ENCODE peak calls at places on chromosomes 12 and 14, in seven cellular contexts. One of them, this sample, is unnamed.

GRCh38 chr12:28936221-28936620 is 212.9 kb upstream of the FAR2 start:
- DNase-seq in IMR-90: no peak
- DNase-seq in A549: no peak
- DNase-seq in fibroblast of lung: no peak
- DNase-seq in SK-N-SH: no peak
- DNase-seq in prostate gland: no peak
- DNase-seq in neural progenitor cell: no peak
- DNase-seq in this sample: no peak

GRCh38 chr14:68501621-68502052 is 291.2 kb downstream of the ZFP36L1 start:
- DNase-seq in IMR-90: no peak
- DNase-seq in A549: no peak
- DNase-seq in fibroblast of lung: no peak
- DNase-seq in SK-N-SH: no peak
- DNase-seq in prostate gland: no peak
- DNase-seq in neural progenitor cell: no peak
- DNase-seq in this sample: peak; percentile 94

GRCh38 chr12:132030367-132031038 is 80.8 kb downstream of the EP400 start:
- DNase-seq in IMR-90: peak; percentile 61
- DNase-seq in A549: no peak
- DNase-seq in fibroblast of lung: peak; percentile 26
- DNase-seq in SK-N-SH: no peak
- DNase-seq in prostate gland: no peak
- DNase-seq in neural progenitor cell: no peak
- DNase-seq in this sample: no peak

GRCh38 chr12:52969828-52970569 is 21.1 kb downstream of the KRT18 start:
- DNase-seq in IMR-90: no peak
- DNase-seq in A549: no peak
- DNase-seq in fibroblast of lung: no peak
- DNase-seq in SK-N-SH: no peak
- DNase-seq in prostate gland: peak; percentile 91
- DNase-seq in neural progenitor cell: no peak
- DNase-seq in this sample: peak; percentile 83

GRCh38 chr12:85626031-85626781 is 210.0 kb downstream of the RASSF9 start:
- DNase-seq in IMR-90: peak; percentile 88
- DNase-seq in A549: no peak
- DNase-seq in fibroblast of lung: peak; percentile 86
- DNase-seq in SK-N-SH: no peak
- DNase-seq in prostate gland: no peak
- DNase-seq in neural progenitor cell: no peak
- DNase-seq in this sample: no peak

GRCh38 chr14:105026789-105027563 is 6.1 kb upstream of the CDCA4 start:
- DNase-seq in IMR-90: peak; percentile 60
- DNase-seq in A549: no peak
- DNase-seq in fibroblast of lung: peak; percentile 70
- DNase-seq in SK-N-SH: no peak
- DNase-seq in prostate gland: no peak
- DNase-seq in neural progenitor cell: no peak
- DNase-seq in this sample: no peak

GRCh38 chr14:76287063-76287462 is 88.9 kb upstream of the ESRRB start:
- DNase-seq in IMR-90: no peak
- DNase-seq in A549: no peak
- DNase-seq in fibroblast of lung: no peak
- DNase-seq in SK-N-SH: no peak
- DNase-seq in prostate gland: no peak
- DNase-seq in neural progenitor cell: no peak
- DNase-seq in this sample: no peak

GRCh38 chr14:77482422-77482821 is 16.2 kb downstream of the ISM2 start:
- DNase-seq in IMR-90: no peak
- DNase-seq in A549: no peak
- DNase-seq in fibroblast of lung: no peak
- DNase-seq in SK-N-SH: no peak
- DNase-seq in prostate gland: no peak
- DNase-seq in neural progenitor cell: no peak
- DNase-seq in this sample: no peak

GRCh38 chr14:99522934-99523660 is 41.9 kb downstream of the CCNK start:
- DNase-seq in IMR-90: peak; percentile 23
- DNase-seq in A549: no peak
- DNase-seq in fibroblast of lung: peak; percentile 25
- DNase-seq in SK-N-SH: no peak
- DNase-seq in prostate gland: no peak
- DNase-seq in neural progenitor cell: peak; percentile 89
- DNase-seq in this sample: peak; percentile 61

GRCh38 chr12:113144771-113145170 is 4.8 kb upstream of the CFAP73 start:
- DNase-seq in IMR-90: no peak
- DNase-seq in A549: no peak
- DNase-seq in fibroblast of lung: no peak
- DNase-seq in SK-N-SH: no peak
- DNase-seq in prostate gland: no peak
- DNase-seq in neural progenitor cell: no peak
- DNase-seq in this sample: no peak

GRCh38 chr14:92524603-92525185 is 11.1 kb downstream of the RIN3 start:
- DNase-seq in IMR-90: no peak
- DNase-seq in A549: no peak
- DNase-seq in fibroblast of lung: no peak
- DNase-seq in SK-N-SH: no peak
- DNase-seq in prostate gland: no peak
- DNase-seq in neural progenitor cell: no peak
- DNase-seq in this sample: no peak

GRCh38 chr14:65222434-65222833 is 120.1 kb upstream of the MAX start:
- DNase-seq in IMR-90: peak; percentile 66
- DNase-seq in A549: no peak
- DNase-seq in fibroblast of lung: peak; percentile 73
- DNase-seq in SK-N-SH: peak; percentile 48
- DNase-seq in prostate gland: peak; percentile 15
- DNase-seq in neural progenitor cell: peak; percentile 67
- DNase-seq in this sample: no peak

GRCh38 chr12:48165089-48166031 is 8.0 kb upstream of the ASB8 start:
- DNase-seq in IMR-90: peak; percentile 68
- DNase-seq in A549: peak; percentile 59
- DNase-seq in fibroblast of lung: peak; percentile 76
- DNase-seq in SK-N-SH: peak; percentile 67
- DNase-seq in prostate gland: no peak
- DNase-seq in neural progenitor cell: peak; percentile 75
- DNase-seq in this sample: no peak

GRCh38 chr14:77151918-77152588 is 10.5 kb upstream of the ZDHHC22 start:
- DNase-seq in IMR-90: peak; percentile 28
- DNase-seq in A549: peak; percentile 83
- DNase-seq in fibroblast of lung: peak; percentile 42
- DNase-seq in SK-N-SH: peak; percentile 61
- DNase-seq in prostate gland: no peak
- DNase-seq in neural progenitor cell: no peak
- DNase-seq in this sample: no peak

GRCh38 chr12:80869264-80869663 is 68.5 kb downstream of the LIN7A start:
- DNase-seq in IMR-90: no peak
- DNase-seq in A549: no peak
- DNase-seq in fibroblast of lung: no peak
- DNase-seq in SK-N-SH: no peak
- DNase-seq in prostate gland: no peak
- DNase-seq in neural progenitor cell: no peak
- DNase-seq in this sample: no peak

GRCh38 chr12:117850048-117850447 is 118.7 kb downstream of the KSR2 start:
- DNase-seq in IMR-90: peak; percentile 28
- DNase-seq in A549: peak; percentile 80
- DNase-seq in fibroblast of lung: peak; percentile 40
- DNase-seq in SK-N-SH: peak; percentile 81
- DNase-seq in prostate gland: peak; percentile 20
- DNase-seq in neural progenitor cell: peak; percentile 78
- DNase-seq in this sample: no peak

GRCh38 chr14:103073367-103073875 is 10.6 kb upstream of the LBHD2 start:
- DNase-seq in IMR-90: no peak
- DNase-seq in A549: peak; percentile 55
- DNase-seq in fibroblast of lung: no peak
- DNase-seq in SK-N-SH: no peak
- DNase-seq in prostate gland: no peak
- DNase-seq in neural progenitor cell: no peak
- DNase-seq in this sample: peak; percentile 95

GRCh38 chr12:57046392-57046791 is 3.5 kb downstream of the MYO1A start:
- DNase-seq in IMR-90: no peak
- DNase-seq in A549: no peak
- DNase-seq in fibroblast of lung: no peak
- DNase-seq in SK-N-SH: no peak
- DNase-seq in prostate gland: no peak
- DNase-seq in neural progenitor cell: no peak
- DNase-seq in this sample: no peak

GRCh38 chr14:54848910-54849309 is 53.7 kb downstream of the GCH1 start:
- DNase-seq in IMR-90: no peak
- DNase-seq in A549: no peak
- DNase-seq in fibroblast of lung: no peak
- DNase-seq in SK-N-SH: no peak
- DNase-seq in prostate gland: no peak
- DNase-seq in neural progenitor cell: peak; percentile 52
- DNase-seq in this sample: no peak

GRCh38 chr14:99471731-99472130 is 8.9 kb downstream of the SETD3 start:
- DNase-seq in IMR-90: no peak
- DNase-seq in A549: no peak
- DNase-seq in fibroblast of lung: no peak
- DNase-seq in SK-N-SH: no peak
- DNase-seq in prostate gland: no peak
- DNase-seq in neural progenitor cell: no peak
- DNase-seq in this sample: no peak

GRCh38 chr12:123258593-123258992 is 13.1 kb downstream of the CDK2AP1 start:
- DNase-seq in IMR-90: no peak
- DNase-seq in A549: no peak
- DNase-seq in fibroblast of lung: no peak
- DNase-seq in SK-N-SH: no peak
- DNase-seq in prostate gland: no peak
- DNase-seq in neural progenitor cell: no peak
- DNase-seq in this sample: no peak

DNA sequence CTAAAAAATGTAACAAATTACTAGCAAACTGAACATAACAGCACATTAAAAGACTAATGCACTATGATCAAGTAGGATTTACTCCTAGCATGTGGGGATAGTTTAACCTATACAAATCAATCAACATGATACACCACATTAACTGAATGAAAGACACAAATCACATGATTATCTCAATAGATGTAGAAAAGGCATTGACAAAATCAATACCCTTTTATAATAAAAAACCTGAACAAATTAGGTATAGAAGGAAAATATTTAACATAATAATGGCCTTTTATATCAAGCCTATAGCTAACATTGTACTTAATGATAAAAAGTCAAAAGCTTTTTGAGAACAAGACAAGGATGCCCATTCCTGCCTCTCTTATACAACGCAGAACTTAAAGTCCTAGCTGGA is 540.0 kb downstream of the RERGL start:
- DNase-seq in IMR-90: no peak
- DNase-seq in A549: no peak
- DNase-seq in fibroblast of lung: no peak
- DNase-seq in SK-N-SH: no peak
- DNase-seq in prostate gland: no peak
- DNase-seq in neural progenitor cell: no peak
- DNase-seq in this sample: no peak
- H3K9me3 ChIP-seq in IMR-90: peaks cover 10% of the 10 kb centered on the region
- H3K9me3 ChIP-seq in A549: no peaks in the 10 kb centered on the region
- H3K9me3 ChIP-seq in fibroblast of lung: no peaks in the 10 kb centered on the region
- H3K9me3 ChIP-seq in SK-N-SH: no peaks in the 10 kb centered on the region
- H3K9me3 ChIP-seq in prostate gland: no peaks in the 10 kb centered on the region
- H3K9me3 ChIP-seq in neural progenitor cell: no peaks in the 10 kb centered on the region
- H3K9me3 ChIP-seq in this sample: no peaks in the 10 kb centered on the region

GRCh38 chr12:14108702-14109101 is 127.3 kb upstream of the GRIN2B start:
- DNase-seq in IMR-90: no peak
- DNase-seq in A549: no peak
- DNase-seq in fibroblast of lung: no peak
- DNase-seq in SK-N-SH: no peak
- DNase-seq in prostate gland: no peak
- DNase-seq in neural progenitor cell: no peak
- DNase-seq in this sample: no peak

GRCh38 chr12:14113031-14113430 is 131.6 kb upstream of the GRIN2B start:
- DNase-seq in IMR-90: no peak
- DNase-seq in A549: no peak
- DNase-seq in fibroblast of lung: no peak
- DNase-seq in SK-N-SH: no peak
- DNase-seq in prostate gland: no peak
- DNase-seq in neural progenitor cell: no peak
- DNase-seq in this sample: no peak

GRCh38 chr12:14111230-14111865 is 129.9 kb upstream of the GRIN2B start:
- DNase-seq in IMR-90: no peak
- DNase-seq in A549: peak; percentile 8
- DNase-seq in fibroblast of lung: no peak
- DNase-seq in SK-N-SH: peak; percentile 3
- DNase-seq in prostate gland: no peak
- DNase-seq in neural progenitor cell: peak; percentile 51
- DNase-seq in this sample: no peak
- TF ChIP-seq CTCF in IMR-90: no peak
- TF ChIP-seq CTCF in A549: peak; percentile 10
- TF ChIP-seq CTCF in fibroblast of lung: no peak
- TF ChIP-seq CTCF in SK-N-SH: peak; percentile 28
- TF ChIP-seq CTCF in prostate gland: no peak
- TF ChIP-seq CTCF in neural progenitor cell: peak; percentile 55
- TF ChIP-seq CTCF in this sample: no peak

GRCh38 chr14:80955434-80955939 is at the start of gene TSHR:
- DNase-seq in IMR-90: no peak
- DNase-seq in A549: peak; percentile 7
- DNase-seq in fibroblast of lung: no peak
- DNase-seq in SK-N-SH: no peak
- DNase-seq in prostate gland: no peak
- DNase-seq in neural progenitor cell: peak; percentile 23
- DNase-seq in this sample: peak; percentile 69

GRCh38 chr14:80959448-80960006 is 4.1 kb downstream of the TSHR start:
- DNase-seq in IMR-90: no peak
- DNase-seq in A549: no peak
- DNase-seq in fibroblast of lung: no peak
- DNase-seq in SK-N-SH: no peak
- DNase-seq in prostate gland: no peak
- DNase-seq in neural progenitor cell: no peak
- DNase-seq in this sample: no peak

GRCh38 chr14:80956922-80957321 is 1.5 kb downstream of the TSHR start:
- DNase-seq in IMR-90: no peak
- DNase-seq in A549: no peak
- DNase-seq in fibroblast of lung: no peak
- DNase-seq in SK-N-SH: no peak
- DNase-seq in prostate gland: no peak
- DNase-seq in neural progenitor cell: no peak
- DNase-seq in this sample: no peak

GRCh38 chr14:80956105-80956504 is 684 bp downstream of the TSHR start:
- DNase-seq in IMR-90: no peak
- DNase-seq in A549: no peak
- DNase-seq in fibroblast of lung: no peak
- DNase-seq in SK-N-SH: no peak
- DNase-seq in prostate gland: no peak
- DNase-seq in neural progenitor cell: no peak
- DNase-seq in this sample: no peak

GRCh38 chr14:80958258-80958657 is 2.8 kb downstream of the TSHR start:
- DNase-seq in IMR-90: no peak
- DNase-seq in A549: no peak
- DNase-seq in fibroblast of lung: no peak
- DNase-seq in SK-N-SH: no peak
- DNase-seq in prostate gland: no peak
- DNase-seq in neural progenitor cell: no peak
- DNase-seq in this sample: no peak
- H3K4me3 ChIP-seq in IMR-90: no peak overlapping the region
- H3K4me3 ChIP-seq in A549: no peak overlapping the region
- H3K4me3 ChIP-seq in fibroblast of lung: no peak overlapping the region
- H3K4me3 ChIP-seq in SK-N-SH: no peak overlapping the region
- H3K4me3 ChIP-seq in prostate gland: no peak overlapping the region
- H3K4me3 ChIP-seq in neural progenitor cell: no peak overlapping the region
- H3K4me3 ChIP-seq in this sample: no peak overlapping the region

DNA sequence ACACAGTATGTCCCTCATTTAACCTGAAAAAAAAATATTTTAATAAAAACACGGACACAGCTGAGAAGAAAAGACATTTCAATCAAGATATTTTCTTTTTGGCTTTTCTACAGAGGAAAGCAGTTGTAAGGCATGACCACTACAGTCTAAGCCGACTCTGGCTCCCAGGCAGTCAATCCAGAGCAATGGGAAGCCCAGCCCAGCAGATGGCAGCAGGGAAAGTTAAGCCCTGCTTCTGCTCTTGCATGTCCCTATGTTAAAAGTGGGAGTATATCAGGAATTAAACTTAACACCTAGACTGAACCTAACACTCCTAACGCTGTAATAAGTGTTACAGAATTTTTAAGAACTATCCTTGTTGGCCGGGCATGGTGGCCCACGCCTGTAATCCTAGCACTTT is 19.5 kb upstream of the HAL start:
- DNase-seq in IMR-90: peak; percentile 22
- DNase-seq in A549: peak; percentile 27
- DNase-seq in fibroblast of lung: peak; percentile 43
- DNase-seq in SK-N-SH: no peak
- DNase-seq in prostate gland: no peak
- DNase-seq in neural progenitor cell: peak; percentile 36
- DNase-seq in this sample: no peak
- H3K9me3 ChIP-seq in IMR-90: no peaks in the 10 kb centered on the region
- H3K9me3 ChIP-seq in A549: no peaks in the 10 kb centered on the region
- H3K9me3 ChIP-seq in fibroblast of lung: no peaks in the 10 kb centered on the region
- H3K9me3 ChIP-seq in SK-N-SH: no peaks in the 10 kb centered on the region
- H3K9me3 ChIP-seq in prostate gland: no peaks in the 10 kb centered on the region
- H3K9me3 ChIP-seq in neural progenitor cell: no peaks in the 10 kb centered on the region
- H3K9me3 ChIP-seq in this sample: no peaks in the 10 kb centered on the region

This sample was measured in kidney.